ENCODE peak calls at places on chromosomes 6 and 20, in ten cellular contexts. P, A, U, K, B, E, C, H, Z and F are unnamed samples.

GRCh38 chr6:27650620-27651370 is 177.9 kb upstream of the ZNF184 start:
- DNase-seq in P (peak; percentile 72), A (peak; percentile 69), U (no peak), K (no peak), B (peak; percentile 66), E (no peak), C (peak; percentile 11), H (no peak), Z (peak; percentile 87), F (peak; percentile 34)

GRCh38 chr20:58875541-58876134 is 23.1 kb downstream of the GNAS start:
- DNase-seq in P (no peak), A (no peak), U (no peak), K (peak; percentile 93), B (no peak), E (no peak), C (no peak), H (peak; percentile 94), Z (peak; percentile 66), F (no peak)

GRCh38 chr20:41892031-41892430 is 273.9 kb upstream of the CHD6 start:
- DNase-seq in P (no peak), A (no peak), U (no peak), K (no peak), B (no peak), E (no peak), C (no peak), H (no peak), Z (no peak), F (no peak)

GRCh38 chr20:19313342-19314069 is 101.1 kb downstream of the SLC24A3 start:
- DNase-seq in P (no peak), A (no peak), U (no peak), K (no peak), B (no peak), E (no peak), C (no peak), H (no peak), Z (no peak), F (no peak)

GRCh38 chr6:144036064-144036873 is 28.2 kb upstream of the PLAGL1 start:
- DNase-seq in P (no peak), A (peak; percentile 16), U (no peak), K (no peak), B (no peak), E (peak; percentile 92), C (peak; percentile 72), H (no peak), Z (peak; percentile 31), F (no peak)

GRCh38 chr6:134171517-134171916 is 119.1 kb upstream of the SLC2A12 start:
- DNase-seq in P (no peak), A (no peak), U (no peak), K (no peak), B (no peak), E (no peak), C (peak; percentile 45), H (no peak), Z (peak; percentile 42), F (no peak)

GRCh38 chr6:79713701-79714322 is 82.7 kb downstream of the SH3BGRL2 start:
- DNase-seq in P (peak; percentile 45), A (peak; percentile 44), U (peak; percentile 53), K (peak; percentile 22), B (no peak), E (peak; percentile 56), C (peak; percentile 52), H (peak; percentile 20), Z (peak; percentile 66), F (no peak)

GRCh38 chr20:17530153-17530552 is 1.0 kb downstream of the BFSP1 start:
- DNase-seq in P (no peak), A (no peak), U (no peak), K (no peak), B (no peak), E (no peak), C (no peak), H (no peak), Z (no peak), F (no peak)

GRCh38 chr6:28635547-28636158 is 110.0 kb downstream of the GPX5 start:
- DNase-seq in P (no peak), A (no peak), U (no peak), K (no peak), B (no peak), E (no peak), C (no peak), H (no peak), Z (no peak), F (no peak)

GRCh38 chr20:33933469-33933909 is 60.2 kb upstream of the RALY start:
- DNase-seq in P (peak; percentile 15), A (peak; percentile 53), U (peak; percentile 43), K (peak; percentile 48), B (no peak), E (peak; percentile 8), C (peak; percentile 93), H (peak; percentile 53), Z (peak; percentile 76), F (no peak)

GRCh38 chr20:57753332-57754164 is 43.7 kb upstream of the PMEPA1 start:
- DNase-seq in P (no peak), A (no peak), U (no peak), K (no peak), B (no peak), E (no peak), C (no peak), H (no peak), Z (no peak), F (no peak)

GRCh38 chr20:15310361-15310760 is 972.9 kb upstream of the FLRT3 start:
- DNase-seq in P (no peak), A (no peak), U (no peak), K (no peak), B (peak; percentile 18), E (peak; percentile 64), C (no peak), H (peak; percentile 8), Z (no peak), F (no peak)

GRCh38 chr20:21522479-21523397 is 8.9 kb upstream of the NKX2-2 start:
- DNase-seq in P (no peak), A (no peak), U (no peak), K (no peak), B (no peak), E (no peak), C (peak; percentile 56), H (no peak), Z (no peak), F (no peak)

GRCh38 chr6:53244958-53245357 is 96.3 kb upstream of the GCM1 start:
- DNase-seq in P (no peak), A (peak; percentile 9), U (no peak), K (no peak), B (no peak), E (peak; percentile 94), C (peak; percentile 40), H (no peak), Z (no peak), F (no peak)

GRCh38 chr20:933024-933423 is 16.9 kb upstream of the ANGPT4 start:
- DNase-seq in P (no peak), A (no peak), U (no peak), K (no peak), B (no peak), E (no peak), C (no peak), H (no peak), Z (no peak), F (no peak)

GRCh38 chr6:119449253-119450156 is 99.9 kb upstream of the MAN1A1 start:
- DNase-seq in P (no peak), A (no peak), U (no peak), K (no peak), B (no peak), E (peak; percentile 73), C (peak; percentile 52), H (no peak), Z (no peak), F (no peak)

GRCh38 chr20:48153523-48153922 is 368.2 kb upstream of the SULF2 start:
- DNase-seq in P (no peak), A (no peak), U (no peak), K (no peak), B (no peak), E (no peak), C (no peak), H (peak; percentile 40), Z (no peak), F (no peak)

GRCh38 chr6:169866140-169866534 is 114.7 kb downstream of the ERMARD start:
- DNase-seq in P (no peak), A (no peak), U (no peak), K (no peak), B (no peak), E (no peak), C (no peak), H (no peak), Z (no peak), F (no peak)

GRCh38 chr6:155171747-155172191 is 92.0 kb upstream of the CLDN20 start:
- DNase-seq in P (no peak), A (no peak), U (no peak), K (no peak), B (peak; percentile 65), E (no peak), C (peak; percentile 49), H (no peak), Z (no peak), F (no peak)

GRCh38 chr6:154792761-154793160 is 59.5 kb downstream of the SCAF8 start:
- DNase-seq in P (peak; percentile 46), A (no peak), U (no peak), K (no peak), B (no peak), E (no peak), C (no peak), H (peak; percentile 79), Z (peak; percentile 63), F (no peak)

GRCh38 chr6:15774011-15774410 is 111.2 kb upstream of the DTNBP1 start:
- DNase-seq in P (no peak), A (no peak), U (no peak), K (no peak), B (no peak), E (no peak), C (no peak), H (no peak), Z (no peak), F (no peak)

GRCh38 chr6:10800810-10801209 is 37.5 kb downstream of the MAK start:
- DNase-seq in P (peak; percentile 7), A (no peak), U (no peak), K (no peak), B (no peak), E (no peak), C (no peak), H (peak; percentile 69), Z (peak; percentile 66), F (peak; percentile 3)

GRCh38 chr6:169960003-169960344 is 208.6 kb downstream of the ERMARD start:
- DNase-seq in P (no peak), A (no peak), U (no peak), K (no peak), B (no peak), E (no peak), C (no peak), H (no peak), Z (no peak), F (no peak)

GRCh38 chr6:160431231-160431630 is 83.1 kb downstream of the SLC22A3 start:
- DNase-seq in P (no peak), A (no peak), U (no peak), K (no peak), B (no peak), E (no peak), C (no peak), H (no peak), Z (peak; percentile 99), F (no peak)

GRCh38 chr20:21251278-21251677 is 51.9 kb upstream of the XRN2 start:
- DNase-seq in P (no peak), A (no peak), U (no peak), K (no peak), B (no peak), E (no peak), C (no peak), H (peak; percentile 37), Z (no peak), F (no peak)

GRCh38 chr6:141965016-141965545 is 167.6 kb upstream of the GJE1 start:
- DNase-seq in P (no peak), A (no peak), U (no peak), K (no peak), B (no peak), E (no peak), C (no peak), H (no peak), Z (no peak), F (peak; percentile 72)

GRCh38 chr20:22866757-22867425 is 168.2 kb upstream of the SSTR4 start:
- DNase-seq in P (no peak), A (no peak), U (no peak), K (no peak), B (no peak), E (no peak), C (no peak), H (no peak), Z (peak; percentile 27), F (peak; percentile 13)

GRCh38 chr20:46893877-46894578 is 615 bp upstream of the EYA2 start:
- DNase-seq in P (no peak), A (no peak), U (no peak), K (no peak), B (no peak), E (no peak), C (no peak), H (no peak), Z (no peak), F (no peak)